ENCODE peak calls at places on chromosomes 13 and 19, in ten cellular contexts. One of them, this sample, is unnamed. For H3K9me3, the result is how much of the 10 kb centered on the place peaks cover.

GRCh38 chr19:34391813-34392212 is 12.4 kb upstream of the PDCD2L start:
- DNase-seq in A549: no peak
- DNase-seq in upper lobe of right lung: no peak
- DNase-seq in suprapubic skin: no peak
- DNase-seq in OCI-LY7: no peak
- DNase-seq in neuronal stem cell: no peak
- DNase-seq in sigmoid colon: no peak
- DNase-seq in Peyer's patch: no peak
- DNase-seq in gastrocnemius medialis: no peak
- DNase-seq in ovary: no peak
- DNase-seq in this sample: no peak

GRCh38 chr13:41709511-41709910 is 251.4 kb downstream of the VWA8 start:
- DNase-seq in gastrocnemius medialis: no peak
- DNase-seq in upper lobe of right lung: no peak
- DNase-seq in Peyer's patch: no peak
- DNase-seq in suprapubic skin: no peak
- DNase-seq in OCI-LY7: no peak
- DNase-seq in ovary: no peak
- DNase-seq in neuronal stem cell: no peak
- DNase-seq in A549: no peak
- DNase-seq in sigmoid colon: no peak
- DNase-seq in this sample: no peak

GRCh38 chr13:47549219-47549752 is 451.8 kb downstream of the SUCLA2 start:
- DNase-seq in OCI-LY7: no peak
- DNase-seq in sigmoid colon: no peak
- DNase-seq in neuronal stem cell: no peak
- DNase-seq in gastrocnemius medialis: no peak
- DNase-seq in suprapubic skin: no peak
- DNase-seq in Peyer's patch: no peak
- DNase-seq in ovary: no peak
- DNase-seq in A549: no peak
- DNase-seq in upper lobe of right lung: no peak
- DNase-seq in this sample: no peak

GRCh38 chr19:16377521-16377920 is 52.9 kb downstream of the KLF2 start:
- DNase-seq in OCI-LY7: no peak
- DNase-seq in suprapubic skin: no peak
- DNase-seq in sigmoid colon: no peak
- DNase-seq in gastrocnemius medialis: peak
- DNase-seq in neuronal stem cell: no peak
- DNase-seq in A549: no peak
- DNase-seq in upper lobe of right lung: no peak
- DNase-seq in ovary: no peak
- DNase-seq in Peyer's patch: no peak
- DNase-seq in this sample: no peak

GRCh38 chr13:89458456-89458855 is 1787.3 kb downstream of the SLITRK5 start:
- DNase-seq in suprapubic skin: no peak
- DNase-seq in sigmoid colon: no peak
- DNase-seq in neuronal stem cell: no peak
- DNase-seq in ovary: no peak
- DNase-seq in OCI-LY7: no peak
- DNase-seq in upper lobe of right lung: no peak
- DNase-seq in Peyer's patch: no peak
- DNase-seq in gastrocnemius medialis: no peak
- DNase-seq in A549: no peak
- DNase-seq in this sample: no peak

GRCh38 chr19:2111425-2111824 is 14.7 kb downstream of the IZUMO4 start:
- DNase-seq in upper lobe of right lung: no peak
- DNase-seq in OCI-LY7: no peak
- DNase-seq in sigmoid colon: no peak
- DNase-seq in Peyer's patch: no peak
- DNase-seq in ovary: no peak
- DNase-seq in suprapubic skin: no peak
- DNase-seq in neuronal stem cell: no peak
- DNase-seq in A549: no peak
- DNase-seq in gastrocnemius medialis: no peak
- DNase-seq in this sample: no peak

GRCh38 chr19:28330831-28331230 is 882.1 kb downstream of the UQCRFS1 start:
- DNase-seq in gastrocnemius medialis: no peak
- DNase-seq in upper lobe of right lung: no peak
- DNase-seq in suprapubic skin: no peak
- DNase-seq in neuronal stem cell: no peak
- DNase-seq in A549: no peak
- DNase-seq in OCI-LY7: no peak
- DNase-seq in sigmoid colon: no peak
- DNase-seq in ovary: no peak
- DNase-seq in Peyer's patch: no peak
- DNase-seq in this sample: no peak

GRCh38 chr13:79079351-79079839 is 326.7 kb downstream of the RBM26 start:
- DNase-seq in gastrocnemius medialis: no peak
- DNase-seq in Peyer's patch: no peak
- DNase-seq in neuronal stem cell: no peak
- DNase-seq in upper lobe of right lung: peak
- DNase-seq in suprapubic skin: no peak
- DNase-seq in OCI-LY7: peak
- DNase-seq in ovary: no peak
- DNase-seq in sigmoid colon: no peak
- DNase-seq in A549: no peak
- DNase-seq in this sample: no peak

GRCh38 chr19:11587973-11588631 is 9.2 kb upstream of the ZNF627 start:
- DNase-seq in ovary: no peak
- DNase-seq in Peyer's patch: no peak
- DNase-seq in sigmoid colon: no peak
- DNase-seq in gastrocnemius medialis: no peak
- DNase-seq in A549: no peak
- DNase-seq in OCI-LY7: no peak
- DNase-seq in upper lobe of right lung: no peak
- DNase-seq in suprapubic skin: no peak
- DNase-seq in neuronal stem cell: no peak
- DNase-seq in this sample: no peak

GRCh38 chr13:93147293-93147645 is 79.3 kb upstream of the GPC6 start:
- DNase-seq in upper lobe of right lung: no peak
- DNase-seq in suprapubic skin: no peak
- DNase-seq in gastrocnemius medialis: no peak
- DNase-seq in ovary: no peak
- DNase-seq in Peyer's patch: no peak
- DNase-seq in OCI-LY7: no peak
- DNase-seq in sigmoid colon: no peak
- DNase-seq in A549: no peak
- DNase-seq in neuronal stem cell: no peak
- DNase-seq in this sample: no peak

GRCh38 chr13:25686831-25687495 is 315.2 kb downstream of the ATP8A2 start:
- DNase-seq in ovary: no peak
- DNase-seq in OCI-LY7: no peak
- DNase-seq in upper lobe of right lung: no peak
- DNase-seq in Peyer's patch: no peak
- DNase-seq in neuronal stem cell: no peak
- DNase-seq in gastrocnemius medialis: no peak
- DNase-seq in suprapubic skin: no peak
- DNase-seq in A549: no peak
- DNase-seq in sigmoid colon: no peak
- DNase-seq in this sample: no peak

GRCh38 chr19:35534803-35535480 is 1.7 kb downstream of the GAPDHS start:
- DNase-seq in A549: no peak
- DNase-seq in OCI-LY7: no peak
- DNase-seq in suprapubic skin: no peak
- DNase-seq in neuronal stem cell: no peak
- DNase-seq in upper lobe of right lung: no peak
- DNase-seq in sigmoid colon: no peak
- DNase-seq in Peyer's patch: no peak
- DNase-seq in ovary: no peak
- DNase-seq in gastrocnemius medialis: no peak
- DNase-seq in this sample: no peak

GRCh38 chr13:87524775-87525174 is 146.4 kb upstream of the SLITRK5 start:
- DNase-seq in upper lobe of right lung: no peak
- DNase-seq in neuronal stem cell: no peak
- DNase-seq in suprapubic skin: no peak
- DNase-seq in OCI-LY7: no peak
- DNase-seq in ovary: no peak
- DNase-seq in Peyer's patch: no peak
- DNase-seq in A549: no peak
- DNase-seq in gastrocnemius medialis: no peak
- DNase-seq in sigmoid colon: no peak
- DNase-seq in this sample: no peak

GRCh38 chr19:18775586-18776287 is 15.4 kb downstream of the COMP start:
- DNase-seq in ovary: no peak
- DNase-seq in OCI-LY7: no peak
- DNase-seq in upper lobe of right lung: no peak
- DNase-seq in gastrocnemius medialis: no peak
- DNase-seq in sigmoid colon: no peak
- DNase-seq in neuronal stem cell: no peak
- DNase-seq in A549: no peak
- DNase-seq in suprapubic skin: no peak
- DNase-seq in Peyer's patch: no peak
- DNase-seq in this sample: no peak

GRCh38 chr19:50383307-50383851 is 768 bp upstream of the POLD1 start:
- DNase-seq in OCI-LY7: no peak
- DNase-seq in Peyer's patch: no peak
- DNase-seq in upper lobe of right lung: no peak
- DNase-seq in neuronal stem cell: no peak
- DNase-seq in suprapubic skin: no peak
- DNase-seq in gastrocnemius medialis: no peak
- DNase-seq in sigmoid colon: no peak
- DNase-seq in ovary: no peak
- DNase-seq in A549: no peak
- DNase-seq in this sample: no peak

GRCh38 chr19:18951721-18952281 is 10.8 kb upstream of the HOMER3 start:
- DNase-seq in Peyer's patch: no peak
- DNase-seq in neuronal stem cell: no peak
- DNase-seq in ovary: no peak
- DNase-seq in upper lobe of right lung: no peak
- DNase-seq in suprapubic skin: no peak
- DNase-seq in OCI-LY7: no peak
- DNase-seq in sigmoid colon: no peak
- DNase-seq in A549: peak
- DNase-seq in gastrocnemius medialis: no peak
- DNase-seq in this sample: no peak

GRCh38 chr13:59364508-59365187 is 799.1 kb downstream of the DIAPH3 start:
- DNase-seq in Peyer's patch: no peak
- DNase-seq in suprapubic skin: no peak
- DNase-seq in OCI-LY7: no peak
- DNase-seq in A549: peak
- DNase-seq in gastrocnemius medialis: no peak
- DNase-seq in neuronal stem cell: no peak
- DNase-seq in sigmoid colon: peak
- DNase-seq in ovary: no peak
- DNase-seq in upper lobe of right lung: no peak
- DNase-seq in this sample: no peak

GRCh38 chr19:9912551-9913236 is 23.6 kb downstream of the OLFM2 start:
- DNase-seq in sigmoid colon: no peak
- DNase-seq in A549: no peak
- DNase-seq in suprapubic skin: no peak
- DNase-seq in neuronal stem cell: no peak
- DNase-seq in upper lobe of right lung: no peak
- DNase-seq in gastrocnemius medialis: no peak
- DNase-seq in OCI-LY7: no peak
- DNase-seq in Peyer's patch: no peak
- DNase-seq in ovary: no peak
- DNase-seq in this sample: no peak
- H3K4me3 ChIP-seq in sigmoid colon: no peak
- H3K4me3 ChIP-seq in A549: peak
- H3K4me3 ChIP-seq in suprapubic skin: peak
- H3K4me3 ChIP-seq in neuronal stem cell: peak
- H3K4me3 ChIP-seq in upper lobe of right lung: peak
- H3K4me3 ChIP-seq in gastrocnemius medialis: peak
- H3K4me3 ChIP-seq in OCI-LY7: no peak
- H3K4me3 ChIP-seq in Peyer's patch: peak
- H3K4me3 ChIP-seq in ovary: no peak
- H3K4me3 ChIP-seq in this sample: no peak

GRCh38 chr19:54673222-54673621 is 10.4 kb downstream of the LILRB4 start:
- DNase-seq in suprapubic skin: no peak
- DNase-seq in OCI-LY7: no peak
- DNase-seq in A549: no peak
- DNase-seq in Peyer's patch: no peak
- DNase-seq in ovary: no peak
- DNase-seq in gastrocnemius medialis: no peak
- DNase-seq in upper lobe of right lung: no peak
- DNase-seq in sigmoid colon: no peak
- DNase-seq in neuronal stem cell: no peak
- DNase-seq in this sample: no peak
- H3K9me3 ChIP-seq in suprapubic skin: under half
- H3K9me3 ChIP-seq in OCI-LY7: under half
- H3K9me3 ChIP-seq in A549: under half
- H3K9me3 ChIP-seq in Peyer's patch: under half
- H3K9me3 ChIP-seq in ovary: under half
- H3K9me3 ChIP-seq in gastrocnemius medialis: under half
- H3K9me3 ChIP-seq in upper lobe of right lung: under half
- H3K9me3 ChIP-seq in sigmoid colon: under half
- H3K9me3 ChIP-seq in neuronal stem cell: under half
- H3K9me3 ChIP-seq in this sample: under half

GRCh38 chr13:46278474-46278873 is 66.7 kb downstream of the LRRC63 start:
- DNase-seq in neuronal stem cell: no peak
- DNase-seq in gastrocnemius medialis: no peak
- DNase-seq in suprapubic skin: no peak
- DNase-seq in ovary: no peak
- DNase-seq in Peyer's patch: no peak
- DNase-seq in upper lobe of right lung: no peak
- DNase-seq in A549: no peak
- DNase-seq in OCI-LY7: peak
- DNase-seq in sigmoid colon: no peak
- DNase-seq in this sample: no peak
- H3K4me3 ChIP-seq in neuronal stem cell: no peak
- H3K4me3 ChIP-seq in gastrocnemius medialis: no peak
- H3K4me3 ChIP-seq in suprapubic skin: no peak
- H3K4me3 ChIP-seq in ovary: no peak
- H3K4me3 ChIP-seq in Peyer's patch: no peak
- H3K4me3 ChIP-seq in upper lobe of right lung: no peak
- H3K4me3 ChIP-seq in A549: no peak
- H3K4me3 ChIP-seq in OCI-LY7: no peak
- H3K4me3 ChIP-seq in sigmoid colon: no peak
- H3K4me3 ChIP-seq in this sample: no peak

GRCh38 chr19:56637976-56638555 is 4.9 kb upstream of the SMIM17 start:
- DNase-seq in sigmoid colon: no peak
- DNase-seq in ovary: peak
- DNase-seq in suprapubic skin: no peak
- DNase-seq in OCI-LY7: peak
- DNase-seq in upper lobe of right lung: no peak
- DNase-seq in neuronal stem cell: peak
- DNase-seq in gastrocnemius medialis: no peak
- DNase-seq in A549: peak
- DNase-seq in Peyer's patch: no peak
- DNase-seq in this sample: peak
- H3K9me3 ChIP-seq in sigmoid colon: under half
- H3K9me3 ChIP-seq in ovary: under half
- H3K9me3 ChIP-seq in suprapubic skin: under half
- H3K9me3 ChIP-seq in OCI-LY7: under half
- H3K9me3 ChIP-seq in upper lobe of right lung: under half
- H3K9me3 ChIP-seq in neuronal stem cell: under half
- H3K9me3 ChIP-seq in gastrocnemius medialis: under half
- H3K9me3 ChIP-seq in A549: half or more
- H3K9me3 ChIP-seq in Peyer's patch: under half
- H3K9me3 ChIP-seq in this sample: under half

DNA sequence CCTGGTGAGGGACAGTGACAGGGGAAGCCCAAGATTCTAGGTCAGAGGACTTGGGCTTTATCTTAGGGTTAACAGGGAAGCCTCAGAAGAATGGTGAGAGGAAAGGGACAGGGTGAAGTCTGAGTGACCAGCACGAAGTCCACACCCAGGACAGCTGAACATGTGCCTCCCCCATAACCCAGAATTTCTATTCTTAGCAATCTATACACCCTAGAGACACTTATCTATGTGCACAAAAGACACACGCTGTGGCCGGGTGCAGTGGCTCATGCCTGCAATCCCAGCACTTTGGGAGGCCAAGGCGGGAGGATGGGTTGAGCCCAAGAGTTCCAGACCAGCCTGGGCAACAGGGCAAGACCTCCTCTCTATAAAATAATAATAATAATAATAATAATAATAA is 11.1 kb upstream of the OLFM2 start:
- DNase-seq in Peyer's patch: no peak
- DNase-seq in suprapubic skin: no peak
- DNase-seq in OCI-LY7: no peak
- DNase-seq in ovary: no peak
- DNase-seq in sigmoid colon: no peak
- DNase-seq in upper lobe of right lung: no peak
- DNase-seq in A549: no peak
- DNase-seq in gastrocnemius medialis: no peak
- DNase-seq in neuronal stem cell: no peak
- DNase-seq in this sample: no peak
- H3K4me3 ChIP-seq in Peyer's patch: no peak
- H3K4me3 ChIP-seq in suprapubic skin: no peak
- H3K4me3 ChIP-seq in OCI-LY7: no peak
- H3K4me3 ChIP-seq in ovary: no peak
- H3K4me3 ChIP-seq in sigmoid colon: no peak
- H3K4me3 ChIP-seq in upper lobe of right lung: no peak
- H3K4me3 ChIP-seq in A549: no peak
- H3K4me3 ChIP-seq in gastrocnemius medialis: no peak
- H3K4me3 ChIP-seq in neuronal stem cell: no peak
- H3K4me3 ChIP-seq in this sample: no peak

This sample was measured in aorta.